ENCODE peak calls at places on chromosomes 11 and 22, in eight cellular contexts. F is right cardiac atrium; J is CD8-positive, alpha-beta T cell; K is NAMALWA; S is left lung; H is M059J; Q is lung; D is stimulated activated CD8-positive, alpha-beta memory T cell treated with anti-CD3 and anti-CD28 coated beads, Interleukin-4, amount 100 ng/mL, for 4 hours. T is an unnamed sample.

GRCh38 chr11:70314730-70315129 is 44.2 kb downstream of the PPFIA1 start:
- DNase-seq in F (no peak), J (no peak), K (no peak), S (no peak), H (no peak), Q (no peak), D (no peak), T (no peak)

GRCh38 chr11:2097356-2097997 is 41.7 kb downstream of the IGF2 start:
- DNase-seq in F (peak), J (no peak), K (no peak), S (peak), H (peak), Q (peak), D (no peak), T (no peak)

GRCh38 chr22:36928826-36929535 is 15.6 kb downstream of the CSF2RB start:
- DNase-seq in F (no peak), J (no peak), K (no peak), S (no peak), H (no peak), Q (no peak), D (no peak), T (no peak)

GRCh38 chr11:28621648-28622215 is 513.5 kb downstream of the METTL15 start:
- DNase-seq in F (no peak), J (no peak), K (no peak), S (no peak), H (peak), Q (no peak), D (no peak), T (no peak)

GRCh38 chr11:11444800-11445126 is 91.7 kb upstream of the CSNK2A3 start:
- DNase-seq in F (no peak), J (no peak), K (no peak), S (no peak), H (no peak), Q (no peak), D (no peak), T (no peak)

GRCh38 chr11:72243173-72243566 is 806 bp downstream of the PHOX2A start:
- DNase-seq in F (no peak), J (no peak), K (no peak), S (no peak), H (no peak), Q (no peak), D (no peak), T (no peak)

GRCh38 chr11:116640641-116641402 is 132.0 kb downstream of the BUD13 start:
- DNase-seq in F (no peak), J (no peak), K (no peak), S (no peak), H (no peak), Q (no peak), D (no peak), T (no peak)

GRCh38 chr22:27686534-27686933 is 115.0 kb downstream of the MN1 start:
- DNase-seq in F (peak), J (no peak), K (no peak), S (no peak), H (peak), Q (no peak), D (no peak), T (no peak)

GRCh38 chr11:61737131-61737530 is 15.3 kb upstream of the MYRF start:
- DNase-seq in F (no peak), J (no peak), K (peak), S (no peak), H (no peak), Q (no peak), D (no peak), T (no peak)

GRCh38 chr11:67273260-67273990 is 7.2 kb downstream of the GRK2 start:
- DNase-seq in F (peak), J (no peak), K (peak), S (peak), H (no peak), Q (no peak), D (no peak), T (no peak)

GRCh38 chr11:65613091-65613928 is 711 bp downstream of the MAP3K11 start:
- DNase-seq in F (peak), J (no peak), K (no peak), S (peak), H (no peak), Q (no peak), D (no peak), T (no peak)

GRCh38 chr11:23569547-23569946 is 709.3 kb upstream of the CCDC179 start:
- DNase-seq in F (no peak), J (no peak), K (peak), S (no peak), H (no peak), Q (no peak), D (no peak), T (no peak)

GRCh38 chr11:121535122-121535796 is 82.5 kb upstream of the SORL1-AS1 start:
- DNase-seq in F (no peak), J (no peak), K (no peak), S (no peak), H (peak), Q (no peak), D (no peak), T (no peak)

GRCh38 chr22:40285508-40285907 is 60.8 kb upstream of the ADSL start:
- DNase-seq in F (no peak), J (no peak), K (no peak), S (no peak), H (no peak), Q (no peak), D (no peak), T (no peak)

GRCh38 chr22:24322522-24322921 is 51.9 kb downstream of the SPECC1L start:
- DNase-seq in F (no peak), J (no peak), K (no peak), S (no peak), H (no peak), Q (no peak), D (no peak), T (no peak)

GRCh38 chr11:118928870-118929495 is 3.3 kb upstream of the BCL9L start:
- DNase-seq in F (peak), J (no peak), K (no peak), S (peak), H (peak), Q (no peak), D (no peak), T (no peak)

GRCh38 chr22:32265882-32266767 is 11.0 kb upstream of the SLC5A4 start:
- DNase-seq in F (peak), J (peak), K (peak), S (no peak), H (peak), Q (peak), D (peak), T (peak)

GRCh38 chr22:37747090-37747714 is 50.4 kb downstream of the TRIOBP start:
- DNase-seq in F (peak), J (no peak), K (no peak), S (peak), H (peak), Q (no peak), D (no peak), T (no peak)